ENCODE peak calls at places on chromosome 20, in eight cellular contexts. W is activated CD4-positive, alpha-beta T cell treated with anti-CD3 and anti-CD28 coated beads, Interleukin-2, amount 10 ng/mL, durations not matched to agents 7 days and 5 days; S is T-helper 9 cell; H is AG09319; E is fibroblast of lung; L is A172; U is IMR-90; J is AG10803. Q is an unnamed sample.

GRCh38 chr20:11891827-11892521 is 25.7 kb upstream of the BTBD3 start:
- DNase-seq in E (peak), H (no peak), J (peak), U (peak), S (no peak), W (peak), L (peak), Q (no peak)

GRCh38 chr20:33915726-33916331 is 77.9 kb upstream of the RALY start:
- DNase-seq in J (no peak), H (no peak), W (peak), U (no peak), S (peak), L (peak), E (no peak), Q (peak)

GRCh38 chr20:51357543-51357942 is 185.0 kb downstream of the NFATC2 start:
- DNase-seq in E (no peak), U (no peak), L (no peak), W (no peak), H (no peak), S (no peak), J (no peak), Q (no peak)

GRCh38 chr20:22289442-22289841 is 294.9 kb downstream of the FOXA2 start:
- DNase-seq in H (no peak), L (no peak), S (no peak), W (no peak), U (no peak), E (no peak), J (no peak), Q (no peak)

GRCh38 chr20:7458459-7458858 is 481.8 kb downstream of the HAO1 start:
- DNase-seq in W (no peak), L (no peak), H (no peak), J (no peak), S (no peak), E (no peak), U (no peak), Q (no peak)

GRCh38 chr20:32526125-32526524 is 59.0 kb downstream of the NOL4L start:
- DNase-seq in H (no peak), W (no peak), L (no peak), E (no peak), U (no peak), J (no peak), S (no peak), Q (no peak)

GRCh38 chr20:44015733-44016103 is 101.1 kb downstream of the TOX2 start:
- DNase-seq in L (no peak), S (no peak), J (no peak), W (no peak), H (no peak), E (no peak), U (no peak), Q (no peak)

GRCh38 chr20:48728042-48728837 is 99.6 kb downstream of the PREX1 start:
- DNase-seq in E (no peak), W (no peak), J (no peak), S (no peak), U (no peak), H (no peak), L (no peak), Q (no peak)

GRCh38 chr20:9068896-9069663 is at the start of gene PLCB4:
- DNase-seq in H (no peak), U (peak), L (peak), E (peak), W (no peak), J (peak), S (no peak), Q (no peak)

GRCh38 chr20:9457055-9457454 is 57.3 kb upstream of the LAMP5 start:
- DNase-seq in U (no peak), J (no peak), S (no peak), L (no peak), E (no peak), W (no peak), H (no peak), Q (no peak)

GRCh38 chr20:24838551-24839530 is 110.2 kb upstream of the CST7 start:
- DNase-seq in H (no peak), L (peak), J (peak), U (peak), S (no peak), W (no peak), E (peak), Q (no peak)

GRCh38 chr20:45441746-45442145 is 25.8 kb downstream of the PIGT start:
- DNase-seq in U (no peak), E (no peak), W (no peak), S (no peak), J (no peak), H (no peak), L (no peak), Q (no peak)

GRCh38 chr20:50658804-50659380 is 32.5 kb downstream of the RIPOR3 start:
- DNase-seq in E (no peak), S (no peak), J (peak), H (no peak), L (no peak), W (no peak), U (no peak), Q (no peak)

GRCh38 chr20:57899554-57899953 is 189.7 kb upstream of the PMEPA1 start:
- DNase-seq in U (no peak), E (no peak), H (no peak), J (peak), W (no peak), S (no peak), L (no peak), Q (no peak)

GRCh38 chr20:42102000-42102399 is 483.8 kb upstream of the CHD6 start:
- DNase-seq in L (no peak), E (no peak), J (no peak), U (no peak), S (no peak), W (no peak), H (no peak), Q (no peak)

GRCh38 chr20:14245368-14245970 is 91.9 kb downstream of the FLRT3 start:
- DNase-seq in L (no peak), W (no peak), H (no peak), S (no peak), J (peak), U (peak), E (peak), Q (no peak)

Q was measured in effector CD8-positive, alpha-beta T cell.